ENCODE peak calls at places on chromosomes 7 and 10, in four cellular contexts. P is stimulated activated CD4-positive, alpha-beta T cell treated with anti-CD3 and anti-CD28 coated beads, Interleukin-4, amount 100 ng/mL, for 4 hours; D is stimulated activated CD8-positive, alpha-beta memory T cell treated with anti-CD3 and anti-CD28 coated beads, Interleukin-2, amount 100 ng/mL, for 1 hour; W is NCI-H82. O is an unnamed sample.

GRCh38 chr7:84113906-84114875 is 80.4 kb downstream of the SEMA3A start:
- DNase-seq in P (no peak), D (no peak), W (peak), O (peak)

GRCh38 chr10:22634093-22634492 is 80.3 kb downstream of the PIP4K2A start:
- DNase-seq in P (no peak), D (no peak), W (no peak), O (no peak)

GRCh38 chr10:112915590-112916572 is 34.2 kb upstream of the TCF7L2 start:
- DNase-seq in P (no peak), D (no peak), W (no peak), O (no peak)

GRCh38 chr7:114889646-114890285 is 32.1 kb upstream of the MDFIC start:
- DNase-seq in P (peak), D (no peak), W (no peak), O (no peak)

GRCh38 chr7:97024209-97025129 is at the start of gene DLX5:
- DNase-seq in P (no peak), D (no peak), W (peak), O (peak)

GRCh38 chr10:22593644-22594043 is 120.7 kb downstream of the PIP4K2A start:
- DNase-seq in P (no peak), D (no peak), W (no peak), O (no peak)

GRCh38 chr10:74766501-74766900 is 59.9 kb upstream of the KAT6B start:
- DNase-seq in P (no peak), D (no peak), W (no peak), O (no peak)

GRCh38 chr7:30321992-30322637 is 37.7 kb downstream of the ZNRF2 start:
- DNase-seq in P (no peak), D (no peak), W (no peak), O (no peak)

GRCh38 chr7:131097662-131098376 is 229.9 kb upstream of the MKLN1 start:
- DNase-seq in P (no peak), D (no peak), W (no peak), O (no peak)

GRCh38 chr7:85600425-85600824 is 413.6 kb upstream of the SEMA3D start:
- DNase-seq in P (no peak), D (no peak), W (peak), O (no peak)

GRCh38 chr10:121526801-121527221 is 71.4 kb downstream of the FGFR2 start:
- DNase-seq in P (no peak), D (no peak), W (no peak), O (no peak)

GRCh38 chr10:77416327-77417135 is 221.1 kb downstream of the KCNMA1 start:
- DNase-seq in P (no peak), D (no peak), W (no peak), O (no peak)